ENCODE peak calls at places on chromosomes 2 and 18, in ten cellular contexts. K, H, Y, N, W, O, X, E, P and C are unnamed samples.

GRCh38 chr2:120747281-120747680 is 11.6 kb downstream of the GLI2 start:
- DNase-seq in K (no peak), H (no peak), Y (no peak), N (no peak), W (no peak), O (no peak), X (no peak), E (peak; percentile 53), P (no peak), C (no peak)

GRCh38 chr2:81247648-81248047 is 943.1 kb upstream of the LRRTM1 start:
- DNase-seq in K (no peak), H (no peak), Y (no peak), N (peak; percentile 12), W (no peak), O (no peak), X (no peak), E (no peak), P (no peak), C (no peak)

GRCh38 chr2:27243391-27244130 is 19.3 kb downstream of the SLC30A3 start:
- DNase-seq in K (no peak), H (no peak), Y (no peak), N (no peak), W (no peak), O (no peak), X (no peak), E (no peak), P (no peak), C (no peak)

GRCh38 chr18:9081940-9082339 is 20.6 kb upstream of the NDUFV2 start:
- DNase-seq in K (no peak), H (no peak), Y (peak; percentile 81), N (no peak), W (no peak), O (no peak), X (no peak), E (no peak), P (no peak), C (no peak)

GRCh38 chr18:616380-616995 is 19.7 kb downstream of the CLUL1 start:
- DNase-seq in K (peak; percentile 69), H (no peak), Y (no peak), N (peak; percentile 65), W (no peak), O (peak; percentile 33), X (peak; percentile 54), E (peak; percentile 61), P (no peak), C (no peak)

GRCh38 chr2:163665817-163666216 is 70.0 kb downstream of the FIGN start:
- DNase-seq in K (no peak), H (no peak), Y (no peak), N (peak; percentile 72), W (no peak), O (peak; percentile 34), X (peak; percentile 41), E (no peak), P (no peak), C (no peak)

GRCh38 chr2:102510791-102511575 is 38.0 kb downstream of the SLC9A4 start:
- DNase-seq in K (no peak), H (no peak), Y (no peak), N (no peak), W (no peak), O (no peak), X (no peak), E (no peak), P (no peak), C (no peak)

GRCh38 chr2:203400805-203401585 is 72.8 kb downstream of the ABI2 start:
- DNase-seq in K (no peak), H (no peak), Y (no peak), N (peak; percentile 70), W (no peak), O (peak; percentile 30), X (no peak), E (peak; percentile 12), P (no peak), C (no peak)

GRCh38 chr18:56097561-56098095 is 509.6 kb upstream of the TCF4 start:
- DNase-seq in K (no peak), H (no peak), Y (no peak), N (no peak), W (no peak), O (no peak), X (no peak), E (no peak), P (no peak), C (no peak)

GRCh38 chr2:126862730-126863129 is 36.0 kb upstream of the TEX51 start:
- DNase-seq in K (no peak), H (peak; percentile 14), Y (no peak), N (no peak), W (no peak), O (no peak), X (no peak), E (no peak), P (no peak), C (no peak)

GRCh38 chr18:40413160-40413559 is 1541.9 kb upstream of the PIK3C3 start:
- DNase-seq in K (no peak), H (no peak), Y (no peak), N (peak; percentile 48), W (no peak), O (peak; percentile 43), X (peak; percentile 52), E (peak; percentile 12), P (peak; percentile 42), C (no peak)

GRCh38 chr2:84481702-84482101 is 22.6 kb upstream of the SUCLG1 start:
- DNase-seq in K (no peak), H (no peak), Y (peak; percentile 49), N (peak; percentile 30), W (no peak), O (peak; percentile 67), X (peak; percentile 4), E (peak; percentile 74), P (no peak), C (no peak)

GRCh38 chr2:40311026-40311425 is 140.9 kb downstream of the SLC8A1 start:
- DNase-seq in K (no peak), H (no peak), Y (no peak), N (no peak), W (no peak), O (no peak), X (no peak), E (no peak), P (no peak), C (no peak)

GRCh38 chr2:43341959-43342757 is 115.8 kb upstream of the ZFP36L2 start:
- DNase-seq in K (no peak), H (no peak), Y (no peak), N (no peak), W (no peak), O (no peak), X (peak; percentile 6), E (no peak), P (no peak), C (no peak)

GRCh38 chr2:100641115-100641415 is 78.3 kb downstream of the PDCL3 start:
- DNase-seq in K (no peak), H (no peak), Y (no peak), N (no peak), W (no peak), O (no peak), X (no peak), E (no peak), P (peak; percentile 9), C (no peak)

GRCh38 chr2:111201214-111201613 is 80.5 kb downstream of the BCL2L11 start:
- DNase-seq in K (no peak), H (no peak), Y (peak; percentile 29), N (no peak), W (no peak), O (no peak), X (no peak), E (no peak), P (no peak), C (no peak)

GRCh38 chr2:232741972-232742371 is 34.4 kb downstream of the KCNJ13 start:
- DNase-seq in K (no peak), H (no peak), Y (no peak), N (no peak), W (no peak), O (no peak), X (no peak), E (no peak), P (no peak), C (no peak)

GRCh38 chr2:25177369-25177641 is 8.9 kb upstream of the POMC start:
- DNase-seq in K (no peak), H (no peak), Y (no peak), N (no peak), W (no peak), O (no peak), X (no peak), E (no peak), P (no peak), C (no peak)
- TF ChIP-seq CTCF in K (no peak), H (no peak), Y (no peak), N (no peak), W (no peak), O (no peak), X (no peak), E (no peak), P (no peak), C (no peak)

GRCh38 chr18:58495202-58495601 is 133.7 kb downstream of the ALPK2 start:
- DNase-seq in K (no peak), H (no peak), Y (no peak), N (no peak), W (no peak), O (no peak), X (no peak), E (peak; percentile 66), P (no peak), C (no peak)

GRCh38 chr18:58497845-58498244 is 131.0 kb downstream of the ALPK2 start:
- DNase-seq in K (no peak), H (no peak), Y (no peak), N (peak; percentile 32), W (no peak), O (no peak), X (peak; percentile 18), E (no peak), P (no peak), C (no peak)

GRCh38 chr18:58495634-58496033 is 133.3 kb downstream of the ALPK2 start:
- DNase-seq in K (no peak), H (no peak), Y (no peak), N (no peak), W (no peak), O (no peak), X (no peak), E (peak; percentile 24), P (no peak), C (no peak)

GRCh38 chr18:58496231-58496630 is 132.7 kb downstream of the ALPK2 start:
- DNase-seq in K (no peak), H (no peak), Y (no peak), N (no peak), W (no peak), O (no peak), X (peak; percentile 22), E (peak; percentile 84), P (no peak), C (no peak)

GRCh38 chr18:58496937-58497336 is 132.0 kb downstream of the ALPK2 start:
- DNase-seq in K (peak; percentile 10), H (no peak), Y (no peak), N (peak; percentile 40), W (no peak), O (no peak), X (peak; percentile 42), E (no peak), P (no peak), C (no peak)
- TF ChIP-seq CTCF in K (peak; percentile 48), H (no peak), Y (peak; percentile 49), N (peak; percentile 72), W (peak; percentile 60), O (peak; percentile 10), X (peak; percentile 31), E (no peak), P (peak; percentile 42), C (peak; percentile 47)

GRCh38 chr2:30747206-30747605 is 60.0 kb downstream of the CAPN13 start:
- DNase-seq in K (no peak), H (no peak), Y (no peak), N (peak; percentile 54), W (no peak), O (no peak), X (no peak), E (no peak), P (no peak), C (no peak)
- TF ChIP-seq CTCF in K (no peak), H (no peak), Y (no peak), N (peak; percentile 33), W (no peak), O (no peak), X (no peak), E (no peak), P (no peak), C (no peak)

GRCh38 chr2:98634406-98635092 is 26.2 kb downstream of the UNC50 start:
- DNase-seq in K (peak; percentile 60), H (no peak), Y (peak; percentile 81), N (peak; percentile 38), W (no peak), O (no peak), X (peak; percentile 30), E (no peak), P (peak; percentile 41), C (no peak)
- TF ChIP-seq CTCF in K (peak; percentile 67), H (no peak), Y (peak; percentile 69), N (peak; percentile 67), W (peak; percentile 51), O (peak; percentile 14), X (no peak), E (peak; percentile 20), P (peak; percentile 39), C (peak; percentile 57)